ENCODE peak calls at places on chromosomes 13 and 19, in six cellular contexts. X, J, I, O, P and T are unnamed samples.

GRCh38 chr13:86464193-86464592 is 665.0 kb upstream of the SLITRK6 start:
- DNase-seq in J (no peak), P (peak), I (no peak), O (no peak), X (no peak), T (peak)

GRCh38 chr19:4097501-4097900 is 26.4 kb downstream of the MAP2K2 start:
- DNase-seq in J (no peak), X (no peak), I (no peak), O (no peak), P (no peak), T (no peak)

GRCh38 chr19:11580665-11581418 is 3.4 kb upstream of the ACP5 start:
- DNase-seq in I (peak), P (no peak), X (no peak), O (no peak), J (no peak), T (no peak)

GRCh38 chr13:43357435-43358065 is 334.2 kb downstream of the DNAJC15 start:
- DNase-seq in O (no peak), J (no peak), I (no peak), X (no peak), P (no peak), T (no peak)

GRCh38 chr19:3098141-3098514 is 4.0 kb downstream of the GNA11 start:
- DNase-seq in P (no peak), X (no peak), I (no peak), O (no peak), J (no peak), T (no peak)

GRCh38 chr19:18745012-18745735 is 45.9 kb downstream of the COMP start:
- DNase-seq in O (no peak), X (no peak), I (no peak), P (peak), J (no peak), T (peak)

GRCh38 chr13:99968521-99969367 is 2.8 kb downstream of the ZIC5 start:
- DNase-seq in O (no peak), J (no peak), P (peak), X (no peak), I (peak), T (no peak)

GRCh38 chr19:3276341-3276799 is 51.9 kb downstream of the CELF5 start:
- DNase-seq in J (no peak), O (peak), I (peak), P (peak), X (peak), T (no peak)

GRCh38 chr19:10654610-10655456 is 687 bp downstream of the ILF3 start:
- DNase-seq in I (peak), J (no peak), O (peak), P (peak), X (peak), T (peak)

GRCh38 chr19:34120846-34121639 is 51.3 kb upstream of the LSM14A start:
- DNase-seq in O (peak), X (peak), J (peak), I (peak), P (peak), T (no peak)

GRCh38 chr19:32869369-32870153 is at the start of gene SLC7A9:
- DNase-seq in P (no peak), I (no peak), J (no peak), O (no peak), X (no peak), T (no peak)

GRCh38 chr13:20713014-20713376 is 9.5 kb downstream of the IL17D start:
- DNase-seq in I (no peak), O (no peak), X (no peak), P (no peak), J (no peak), T (no peak)

GRCh38 chr19:48478339-48479061 is 9.3 kb downstream of the CYTH2 start:
- DNase-seq in O (no peak), P (no peak), J (no peak), I (no peak), X (no peak), T (no peak)

GRCh38 chr19:51632126-51632525 is 1.9 kb upstream of the SIGLEC5 start:
- DNase-seq in P (no peak), J (no peak), O (no peak), I (peak), X (no peak), T (no peak)

GRCh38 chr19:11284535-11284934 is 11.4 kb upstream of the TSPAN16 start:
- DNase-seq in O (no peak), J (no peak), P (no peak), I (no peak), X (no peak), T (no peak)

GRCh38 chr19:58328999-58329398 is 2.2 kb downstream of the ZSCAN22 start:
- DNase-seq in P (peak), O (peak), X (no peak), I (peak), J (no peak), T (peak)

GRCh38 chr13:30355405-30355741 is 48.0 kb upstream of the KATNAL1 start:
- DNase-seq in O (peak), P (peak), J (no peak), X (no peak), I (peak), T (peak)

GRCh38 chr13:113947321-113948033 is 26.4 kb downstream of the C13orf46 start:
- DNase-seq in O (no peak), J (no peak), P (no peak), I (peak), X (no peak), T (peak)

GRCh38 chr19:13014921-13015280 is 19.6 kb downstream of the NFIX start:
- DNase-seq in J (no peak), I (no peak), X (no peak), O (no peak), P (no peak), T (no peak)

GRCh38 chr19:2363419-2363818 is 3.4 kb downstream of the TMPRSS9 start:
- DNase-seq in I (no peak), P (peak), O (no peak), X (no peak), J (no peak), T (no peak)

GRCh38 chr19:55536951-55537740 is at the start of gene SBK2:
- DNase-seq in X (no peak), J (no peak), O (no peak), P (peak), I (peak), T (peak)